ENCODE peak calls at places on chromosome 17, in five cellular contexts. F is cardiac muscle cell, O is esophagus squamous epithelium, R is heart left ventricle, K is transverse colon. C is an unnamed sample.

GRCh38 chr17:56894859-56895455 is 18.9 kb downstream of the TRIM25 start:
- DNase-seq in F (no peak), O (no peak), R (no peak), K (no peak), C (no peak)

GRCh38 chr17:79947351-79948031 is 88.2 kb downstream of the TBC1D16 start:
- DNase-seq in F (no peak), O (no peak), R (no peak), K (no peak), C (peak)

GRCh38 chr17:16527298-16527697 is 35.3 kb upstream of the LRRC75A start:
- DNase-seq in F (no peak), O (no peak), R (no peak), K (no peak), C (no peak)

GRCh38 chr17:29005936-29006438 is at the start of gene SEZ6:
- DNase-seq in F (peak), O (no peak), R (peak), K (peak), C (peak)

GRCh38 chr17:8151641-8152111 is 528 bp downstream of the PER1 start:
- DNase-seq in F (peak), O (no peak), R (peak), K (peak), C (peak)

GRCh38 chr17:16406742-16407674 is 8.4 kb upstream of the TRPV2 start:
- DNase-seq in F (peak), O (no peak), R (peak), K (peak), C (peak)

GRCh38 chr17:76707985-76708807 is 2.6 kb downstream of the MXRA7 start:
- DNase-seq in F (peak), O (no peak), R (no peak), K (no peak), C (peak)

GRCh38 chr17:4870850-4871249 is 28.5 kb upstream of the C17orf107 start:
- DNase-seq in F (no peak), O (no peak), R (no peak), K (no peak), C (no peak)

GRCh38 chr17:43359469-43360105 is 39.2 kb upstream of the ARL4D start:
- DNase-seq in F (no peak), O (no peak), R (no peak), K (peak), C (no peak)

GRCh38 chr17:80035687-80035936 is at the start of gene TBC1D16:
- DNase-seq in F (no peak), O (no peak), R (no peak), K (no peak), C (no peak)

GRCh38 chr17:79851461-79851817 is 12.2 kb upstream of the CBX4 start:
- DNase-seq in F (no peak), O (no peak), R (no peak), K (peak), C (no peak)

GRCh38 chr17:80754846-80755245 is 210.2 kb downstream of the RPTOR start:
- DNase-seq in F (no peak), O (no peak), R (no peak), K (no peak), C (no peak)

GRCh38 chr17:17511971-17512858 is 16.0 kb upstream of the RASD1 start:
- DNase-seq in F (no peak), O (no peak), R (no peak), K (no peak), C (peak)

GRCh38 chr17:49038138-49038537 is 41.0 kb downstream of the IGF2BP1 start:
- DNase-seq in F (no peak), O (no peak), R (no peak), K (no peak), C (no peak)

GRCh38 chr17:47295037-47295873 is 28.5 kb upstream of the EFCAB13 start:
- DNase-seq in F (no peak), O (no peak), R (no peak), K (no peak), C (no peak)

GRCh38 chr17:11997147-11997971 is at the start of gene ZNF18:
- DNase-seq in F (peak), O (peak), R (peak), K (peak), C (peak)

GRCh38 chr17:27980035-27980434 is 62.4 kb upstream of the NLK start:
- DNase-seq in F (no peak), O (no peak), R (peak), K (no peak), C (no peak)

GRCh38 chr17:81365601-81366585 is 29.4 kb upstream of the BAHCC1 start:
- DNase-seq in F (no peak), O (no peak), R (no peak), K (peak), C (no peak)

GRCh38 chr17:12982224-12982623 is 35.6 kb downstream of the ELAC2 start:
- DNase-seq in F (no peak), O (no peak), R (no peak), K (no peak), C (no peak)

GRCh38 chr17:77404812-77405581 is 264.2 kb downstream of the SEC14L1 start:
- DNase-seq in F (no peak), O (no peak), R (peak), K (peak), C (peak)

GRCh38 chr17:32846143-32846542 is 30.8 kb downstream of the MYO1D start:
- DNase-seq in F (no peak), O (no peak), R (no peak), K (no peak), C (no peak)

GRCh38 chr17:44210342-44211192 is 8.9 kb downstream of the UBTF start:
- DNase-seq in F (peak), O (peak), R (peak), K (peak), C (peak)

GRCh38 chr17:5585814-5586558 is 1.7 kb upstream of the NLRP1 start:
- DNase-seq in F (no peak), O (no peak), R (no peak), K (no peak), C (no peak)

GRCh38 chr17:56592487-56593072 is 919 bp upstream of the NOG start:
- DNase-seq in F (peak), O (no peak), R (peak), K (peak), C (peak)

GRCh38 chr17:28112199-28112995 is 69.9 kb downstream of the NLK start:
- DNase-seq in F (no peak), O (no peak), R (no peak), K (peak), C (no peak)

GRCh38 chr17:77356690-77357201 is 216.0 kb downstream of the SEC14L1 start:
- DNase-seq in F (no peak), O (no peak), R (peak), K (no peak), C (no peak)

GRCh38 chr17:28372203-28372944 is 880 bp downstream of the SARM1 start:
- DNase-seq in F (no peak), O (no peak), R (no peak), K (no peak), C (peak)

GRCh38 chr17:7719661-7720060 is 2.1 kb downstream of the DNAH2 start:
- DNase-seq in F (no peak), O (no peak), R (no peak), K (no peak), C (no peak)

GRCh38 chr17:70332811-70333210 is 163.5 kb downstream of the KCNJ2 start:
- DNase-seq in F (no peak), O (no peak), R (no peak), K (no peak), C (no peak)

GRCh38 chr17:3038941-3039340 is 24.5 kb downstream of the OR1D5 start:
- DNase-seq in F (no peak), O (no peak), R (no peak), K (no peak), C (no peak)

GRCh38 chr17:56499799-56500388 is 93.6 kb upstream of the NOG start:
- DNase-seq in F (peak), O (no peak), R (no peak), K (no peak), C (no peak)

GRCh38 chr17:72053069-72053846 is 67.6 kb upstream of the SOX9 start:
- DNase-seq in F (no peak), O (no peak), R (no peak), K (no peak), C (no peak)
- TF ChIP-seq CTCF in F (no peak), O (no peak), R (no peak), K (no peak), C (no peak)

GRCh38 chr17:9825751-9826150 is at the start of gene GLP2R:
- DNase-seq in F (no peak), O (no peak), R (no peak), K (peak), C (no peak)
- H3K4me3 ChIP-seq in F (no peak), O (no peak), R (no peak), K (no peak), C (no peak)

GRCh38 chr17:59427425-59427921 is 96.0 kb downstream of the YPEL2 start:
- DNase-seq in F (peak), O (no peak), R (peak), K (no peak), C (no peak)
- H3K27ac ChIP-seq in F (peak), O (peak), R (peak), K (peak), C (peak)

GRCh38 chr17:45782889-45783592 is 1.1 kb upstream of the CRHR1 start:
- DNase-seq in F (peak), O (no peak), R (no peak), K (no peak), C (no peak)
- TF ChIP-seq CTCF in F (peak), O (no peak), R (peak), K (peak), C (peak)

DNA sequence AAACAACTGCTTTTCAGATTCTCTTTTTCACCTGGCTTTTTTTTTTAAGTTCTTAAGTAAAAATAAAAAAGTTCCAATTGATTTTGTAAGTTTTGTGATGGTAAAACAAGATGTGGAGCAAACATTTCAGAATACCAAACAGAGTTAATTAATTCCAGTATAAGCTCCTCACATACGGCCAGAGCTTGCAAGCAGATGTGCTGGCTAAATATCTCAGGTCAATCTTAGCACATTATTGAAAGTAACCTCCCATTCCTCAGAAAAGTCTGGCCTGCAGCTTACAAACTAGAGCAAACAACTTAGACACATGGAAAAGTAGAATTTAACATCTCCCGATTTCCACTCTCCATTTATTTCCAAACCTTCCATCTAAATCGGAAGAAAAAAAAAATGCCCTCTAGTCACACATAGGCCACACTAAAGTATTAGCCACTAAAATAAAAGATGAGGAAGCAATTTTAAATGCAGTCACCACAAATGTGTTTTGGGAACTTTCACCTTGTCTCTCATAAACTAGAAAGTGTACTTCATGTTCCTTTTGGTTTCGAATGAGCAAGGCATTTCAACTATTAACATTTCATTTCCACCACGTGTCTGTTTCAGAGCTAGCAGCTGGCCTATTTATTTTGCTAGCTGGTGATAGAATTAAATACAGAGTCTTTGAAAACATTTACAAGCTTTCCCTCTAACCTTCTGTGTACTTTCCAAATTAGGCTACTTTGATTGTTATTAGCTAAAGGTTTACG is 143.3 kb downstream of the STX8 start:
- DNase-seq in F (no peak), O (no peak), R (no peak), K (no peak), C (no peak)
- H3K4me3 ChIP-seq in F (no peak), O (no peak), R (no peak), K (no peak), C (no peak)

GRCh38 chr17:1229891-1230571 is 40.2 kb upstream of the BHLHA9 start:
- DNase-seq in F (no peak), O (no peak), R (no peak), K (peak), C (no peak)

GRCh38 chr17:1227917-1228751 is 42.1 kb upstream of the BHLHA9 start:
- DNase-seq in F (peak), O (no peak), R (no peak), K (peak), C (peak)

GRCh38 chr17:1231456-1231855 is 38.8 kb upstream of the BHLHA9 start:
- DNase-seq in F (no peak), O (no peak), R (peak), K (peak), C (peak)

GRCh38 chr17:1228752-1229353 is 41.4 kb upstream of the BHLHA9 start:
- DNase-seq in F (no peak), O (no peak), R (no peak), K (no peak), C (no peak)

GRCh38 chr17:1229354-1229890 is 40.8 kb upstream of the BHLHA9 start:
- DNase-seq in F (peak), O (no peak), R (peak), K (peak), C (peak)
- H3K27ac ChIP-seq in F (no peak), O (peak), R (no peak), K (peak), C (peak)

DNA sequence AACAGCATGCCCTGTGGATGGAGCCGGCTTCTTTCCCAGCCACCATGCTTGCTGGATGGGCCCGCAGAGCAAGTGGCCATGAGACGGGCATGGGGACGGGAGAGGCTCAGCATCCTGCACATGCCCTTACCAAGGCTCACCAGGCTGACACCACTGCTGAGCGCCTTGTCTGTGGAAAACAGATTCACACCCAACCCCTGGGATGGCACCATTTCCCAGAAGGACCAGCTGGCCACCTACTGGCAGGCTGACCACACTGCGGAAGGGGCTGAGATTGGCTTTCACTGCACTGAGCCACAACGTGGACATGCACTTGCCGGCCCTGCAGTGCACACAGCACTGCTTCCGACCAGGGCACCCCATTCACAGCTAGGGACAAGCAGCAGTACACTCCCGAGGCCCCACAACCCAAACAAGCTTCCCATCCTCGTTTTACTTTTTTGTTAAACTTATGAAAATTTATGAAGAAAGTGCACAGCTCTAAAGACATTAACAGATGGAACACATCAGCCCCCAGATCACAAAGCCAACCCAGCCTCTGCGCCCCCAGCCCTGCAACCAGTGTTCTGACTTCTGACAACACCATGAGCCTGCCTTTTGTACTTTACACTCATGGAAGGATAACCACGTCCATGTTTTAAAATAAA is 13.9 kb upstream of the KRTAP17-1 start:
- DNase-seq in F (peak), O (no peak), R (no peak), K (peak), C (no peak)
- TF ChIP-seq CTCF in F (peak), O (peak), R (peak), K (peak), C (peak)

GRCh38 chr17:62704381-62704971 is 77.0 kb downstream of the MRC2 start:
- DNase-seq in F (peak), O (no peak), R (no peak), K (peak), C (no peak)
- H3K4me3 ChIP-seq in F (peak), O (peak), R (peak), K (peak), C (peak)

DNA sequence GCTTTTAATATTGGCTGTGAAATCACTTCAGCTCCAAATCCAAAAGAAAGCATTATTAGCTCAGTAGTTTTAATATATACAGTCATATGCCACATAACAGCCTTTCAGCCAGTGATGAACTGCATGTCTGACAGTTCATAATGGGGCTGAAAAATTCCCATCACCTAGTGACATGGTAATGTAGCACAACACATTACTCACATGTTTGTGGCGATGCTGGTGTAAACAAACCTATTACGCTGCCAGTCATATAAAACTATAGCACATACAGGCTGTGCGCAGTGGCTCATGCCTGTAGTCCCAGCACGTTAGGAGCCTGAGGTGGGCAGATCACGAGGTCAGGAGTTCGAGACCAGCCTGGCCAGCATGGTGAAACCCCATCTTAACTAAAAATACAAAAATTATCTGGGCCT is 92.2 kb downstream of the TUBD1 start:
- DNase-seq in F (no peak), O (no peak), R (no peak), K (no peak), C (no peak)
- H3K27ac ChIP-seq in F (peak), O (no peak), R (no peak), K (no peak), C (no peak)